ENCODE peak calls at places on chromosomes 3 and 15, in seven cellular contexts. M is IMR-90, W is SJSA1, L is tibial nerve, T is upper lobe of right lung, Q is mammary epithelial cell, E is mesenchymal stem cell. H is an unnamed sample.
A peak's percentile ranks its signal among the peaks of the same experiment; 100 is the strongest.

GRCh38 chr3:115279939-115280338 is 132.9 kb upstream of the ZBTB20 start:
- DNase-seq in T (no peak), E (peak; percentile 14), W (no peak), M (peak; percentile 38), Q (no peak), L (no peak), H (no peak)

GRCh38 chr3:125990253-125990970 is 21.4 kb downstream of the ROPN1B start:
- DNase-seq in Q (peak; percentile 79), W (peak; percentile 82), T (peak; percentile 94), M (peak; percentile 78), L (peak; percentile 82), E (peak; percentile 79), H (peak; percentile 91)

GRCh38 chr3:42895332-42895868 is 10.5 kb upstream of the ZNF662 start:
- DNase-seq in L (no peak), Q (no peak), T (no peak), W (no peak), E (no peak), M (no peak), H (no peak)

GRCh38 chr3:121552379-121552778 is 6.6 kb upstream of the POLQ start:
- DNase-seq in L (no peak), Q (no peak), E (no peak), T (no peak), M (no peak), W (no peak), H (no peak)

GRCh38 chr15:52076889-52077781 is 35.4 kb downstream of the BCL2L10 start:
- DNase-seq in T (no peak), W (peak; percentile 65), E (peak; percentile 94), Q (peak; percentile 99), L (no peak), M (peak; percentile 90), H (no peak)

GRCh38 chr3:20148456-20148855 is 37.5 kb downstream of the SGO1 start:
- DNase-seq in W (no peak), T (no peak), Q (no peak), E (no peak), M (no peak), L (no peak), H (no peak)

GRCh38 chr3:24242012-24242698 is 252.5 kb downstream of the THRB start:
- DNase-seq in M (peak; percentile 45), Q (peak; percentile 84), L (no peak), T (no peak), W (peak; percentile 77), E (peak; percentile 18), H (no peak)

GRCh38 chr3:154904328-154904727 is 175.8 kb upstream of the MME start:
- DNase-seq in W (peak; percentile 19), M (peak; percentile 54), E (peak; percentile 36), L (no peak), Q (peak; percentile 9), T (no peak), H (no peak)

GRCh38 chr3:78856164-78856563 is 911.6 kb downstream of the ROBO1 start:
- DNase-seq in T (no peak), Q (no peak), E (no peak), M (no peak), W (no peak), L (no peak), H (no peak)
- H3K27ac ChIP-seq in T (no peak overlapping the region), Q (no peak overlapping the region), E (no peak overlapping the region), M (no peak overlapping the region), W (no peak overlapping the region), L (no peak overlapping the region), H (no peak overlapping the region)

GRCh38 chr15:39641187-39641889 is 60.5 kb downstream of the THBS1 start:
- DNase-seq in W (no peak), T (no peak), Q (peak; percentile 87), L (no peak), E (peak; percentile 22), M (peak; percentile 48), H (no peak)
- H3K27ac ChIP-seq in W (peak overlapping the region; percentile 63), T (no peak overlapping the region), Q (peak overlapping the region; percentile 87), L (no peak overlapping the region), E (peak overlapping the region; percentile 20), M (no peak overlapping the region), H (no peak overlapping the region)

GRCh38 chr3:30586806-30587486 is 19.5 kb upstream of the TGFBR2 start:
- DNase-seq in T (no peak), M (no peak), W (no peak), Q (no peak), E (no peak), L (no peak), H (no peak)
- H3K27ac ChIP-seq in T (no peak overlapping the region), M (no peak overlapping the region), W (no peak overlapping the region), Q (no peak overlapping the region), E (no peak overlapping the region), L (no peak overlapping the region), H (no peak overlapping the region)

DNA sequence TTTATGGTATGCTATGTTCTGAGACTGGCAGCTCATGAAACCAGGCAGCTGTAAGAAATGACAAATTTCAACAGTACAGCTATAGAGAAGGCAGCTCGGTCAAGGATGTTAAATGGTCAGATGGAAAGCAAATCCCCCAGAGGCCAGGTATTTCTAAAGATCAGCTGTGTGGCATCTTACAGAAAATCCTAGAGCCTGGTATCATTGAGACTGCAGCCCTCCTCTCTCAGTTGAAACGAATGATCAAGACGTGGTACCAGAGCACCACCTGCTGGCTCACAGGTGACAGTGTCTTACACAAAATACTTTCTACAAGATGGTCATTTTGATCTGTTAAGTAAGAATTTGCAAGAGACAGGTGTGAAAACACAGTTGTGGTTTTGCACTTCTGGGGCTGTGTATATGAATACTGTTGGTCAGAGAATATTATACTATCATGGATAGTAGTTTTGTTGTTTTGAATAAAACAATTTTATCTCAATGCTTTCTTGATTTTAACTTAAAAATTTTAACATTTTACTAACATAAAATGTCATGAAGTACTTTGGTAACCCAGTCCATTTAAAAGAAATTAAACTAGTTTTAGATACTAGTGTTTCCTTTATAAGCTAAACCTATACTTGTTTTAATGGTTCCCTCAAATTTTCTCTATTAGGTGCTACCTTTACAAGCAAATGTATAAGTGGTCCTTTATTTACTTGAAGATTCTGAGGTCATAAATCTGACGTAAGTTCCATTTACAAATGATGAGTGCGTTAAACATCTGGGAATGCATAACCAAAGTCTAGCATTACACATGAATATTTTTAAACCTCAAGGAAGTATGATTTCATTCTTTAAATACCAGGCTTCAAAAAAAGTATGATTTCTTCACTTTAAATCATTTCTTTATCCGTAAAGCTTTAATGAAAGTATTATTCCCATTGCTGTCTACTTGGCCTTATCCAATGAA is 121.9 kb downstream of the PDZRN3 start:
- DNase-seq in M (peak; percentile 98), Q (peak; percentile 41), T (no peak), W (peak; percentile 29), L (peak; percentile 42), E (peak; percentile 73), H (peak; percentile 38)
- H3K27ac ChIP-seq in M (peak overlapping the region; percentile 70), Q (no peak overlapping the region), T (no peak overlapping the region), W (no peak overlapping the region), L (peak overlapping the region; percentile 24), E (no peak overlapping the region), H (peak overlapping the region; percentile 2)

GRCh38 chr15:39171944-39172368 is 408.9 kb upstream of the THBS1 start:
- DNase-seq in T (peak; percentile 66), E (peak; percentile 97), L (peak; percentile 62), W (peak; percentile 93), Q (peak; percentile 97), M (peak; percentile 99), H (peak; percentile 44)
- H3K27ac ChIP-seq in T (peak overlapping the region; percentile 24), E (peak overlapping the region; percentile 90), L (peak overlapping the region; percentile 92), W (peak overlapping the region; percentile 64), Q (peak overlapping the region; percentile 95), M (peak overlapping the region; percentile 91), H (no peak overlapping the region)

GRCh38 chr3:51691021-51691420 is 15.8 kb upstream of the GRM2 start:
- DNase-seq in T (no peak), L (no peak), M (no peak), W (no peak), E (no peak), Q (no peak), H (no peak)

GRCh38 chr3:51687472-51688205 is 16.6 kb downstream of the TEX264 start:
- DNase-seq in Q (no peak), M (peak; percentile 62), E (peak; percentile 53), T (no peak), W (no peak), L (no peak), H (peak; percentile 62)

GRCh38 chr3:51686056-51686455 is 15.0 kb downstream of the TEX264 start:
- DNase-seq in W (no peak), T (no peak), L (no peak), E (no peak), Q (no peak), M (no peak), H (no peak)

GRCh38 chr3:51686512-51687215 is 15.6 kb downstream of the TEX264 start:
- DNase-seq in T (peak; percentile 76), M (peak; percentile 8), Q (peak; percentile 80), L (no peak), E (peak; percentile 7), W (peak; percentile 4), H (peak; percentile 87)

DNA sequence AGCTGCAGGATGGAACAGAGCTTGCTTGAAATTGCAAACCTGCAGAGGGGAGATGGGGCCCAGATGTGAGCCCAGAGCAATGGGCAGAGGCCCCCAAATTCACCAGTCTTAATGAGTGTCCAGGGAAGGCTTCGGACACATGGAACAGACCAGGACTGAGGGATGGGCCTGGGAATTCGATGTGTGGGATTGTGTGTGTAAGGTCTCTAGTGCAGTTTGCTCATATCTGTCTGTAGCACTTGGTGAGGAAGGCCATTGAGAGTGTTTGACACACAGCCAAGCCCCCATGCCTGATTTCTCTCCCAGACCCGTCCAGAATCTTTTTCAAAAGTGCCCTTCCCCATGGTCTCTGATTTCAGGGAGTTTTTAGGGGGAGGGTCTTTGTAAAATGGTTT is 17.2 kb downstream of the TEX264 start:
- DNase-seq in W (no peak), Q (no peak), E (no peak), L (no peak), M (no peak), T (no peak), H (no peak)
- H3K27ac ChIP-seq in W (no peak overlapping the region), Q (no peak overlapping the region), E (no peak overlapping the region), L (no peak overlapping the region), M (no peak overlapping the region), T (no peak overlapping the region), H (peak overlapping the region; percentile 96)

DNA sequence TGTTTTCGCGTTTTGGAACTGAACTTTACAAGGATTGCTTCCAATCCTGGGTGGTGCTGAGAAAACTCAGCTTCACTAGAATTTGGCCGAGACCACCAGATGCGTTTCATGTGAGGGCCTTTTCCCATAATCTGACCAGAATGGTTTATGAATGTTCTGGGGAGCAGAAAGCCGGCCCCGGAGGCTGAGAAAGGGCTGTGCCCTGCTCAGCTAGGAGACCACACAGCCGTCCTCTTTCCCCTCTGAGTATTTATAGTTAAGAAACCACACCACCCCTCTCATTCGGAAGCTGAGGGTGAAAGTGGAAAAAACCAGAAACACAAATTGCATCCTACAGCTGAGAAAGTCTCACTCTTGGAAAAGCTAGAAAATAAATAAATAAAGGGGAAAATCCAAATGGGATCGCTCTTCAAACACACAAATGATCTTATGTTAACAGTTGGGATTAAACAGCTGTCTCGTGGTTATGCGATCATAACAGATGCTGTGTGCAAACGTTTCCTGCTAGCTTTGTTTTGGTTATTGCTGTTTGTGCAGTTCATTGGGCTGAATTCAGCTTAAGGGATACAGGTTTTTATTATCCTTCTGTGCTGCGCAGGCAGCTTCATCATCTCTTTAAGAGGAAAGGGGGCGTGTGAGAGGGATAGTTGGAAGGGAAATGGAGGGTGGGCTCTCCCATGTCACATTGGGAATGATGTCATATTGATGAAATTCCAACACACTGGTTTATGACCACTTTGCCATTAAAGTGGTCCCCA is 1026.2 kb upstream of the NR2F2 start:
- DNase-seq in T (no peak), Q (no peak), E (peak; percentile 90), M (peak; percentile 92), W (peak; percentile 89), L (peak; percentile 53), H (peak; percentile 44)
- H3K27ac ChIP-seq in T (peak overlapping the region; percentile 67), Q (no peak overlapping the region), E (no peak overlapping the region), M (peak overlapping the region; percentile 56), W (peak overlapping the region; percentile 47), L (peak overlapping the region; percentile 93), H (peak overlapping the region; percentile 71)